ENCODE peak calls at places on chromosomes 1 and 21, in five cellular contexts. J is stimulated activated CD8-positive, alpha-beta memory T cell treated with anti-CD3 and anti-CD28 coated beads, Interleukin-15, amount 100 ng/mL, for 4 hours; M is fibroblast of the conjunctiva; G is T-helper 9 cell; A is iPS DF 6.9. B is an unnamed sample.
A peak's percentile ranks its signal among the peaks of the same experiment; 100 is the strongest.

GRCh38 chr21:31741116-31741515 is 9.2 kb upstream of the SCAF4 start:
- DNase-seq in J (no peak), G (no peak), A (no peak), M (no peak), B (no peak)

GRCh38 chr1:226082959-226083302 is 20.4 kb downstream of the H3-3A start:
- DNase-seq in J (no peak), A (no peak), G (no peak), M (no peak), B (peak; percentile 64)

GRCh38 chr1:38680801-38681510 is 178.6 kb downstream of the RRAGC start:
- DNase-seq in A (peak; percentile 7), G (no peak), J (no peak), M (no peak), B (peak; percentile 2)

GRCh38 chr1:202107801-202108731 is 14.7 kb upstream of the GPR37L1 start:
- DNase-seq in M (no peak), A (no peak), G (no peak), J (no peak), B (no peak)

GRCh38 chr1:3890389-3891328 is 9.4 kb downstream of the C1orf174 start:
- DNase-seq in M (no peak), A (no peak), G (no peak), J (no peak), B (peak; percentile 88)

GRCh38 chr1:16120411-16120810 is 35.5 kb downstream of the EPHA2 start:
- DNase-seq in A (no peak), M (no peak), G (no peak), J (no peak), B (no peak)

GRCh38 chr1:211632808-211633522 is 42.5 kb downstream of the NEK2 start:
- DNase-seq in M (no peak), J (no peak), G (no peak), A (no peak), B (no peak)

GRCh38 chr1:208510192-208510952 is 266.2 kb upstream of the PLXNA2 start:
- DNase-seq in J (no peak), M (peak; percentile 14), A (no peak), G (no peak), B (no peak)

GRCh38 chr1:226654046-226654445 is 85.0 kb downstream of the ITPKB start:
- DNase-seq in G (no peak), M (no peak), A (peak; percentile 48), J (no peak), B (no peak)

GRCh38 chr1:179393721-179394120 is 27.9 kb downstream of the AXDND1 start:
- DNase-seq in M (no peak), G (no peak), A (no peak), J (no peak), B (no peak)

GRCh38 chr1:96487404-96487803 is 234.2 kb upstream of the PTBP2 start:
- DNase-seq in A (no peak), M (no peak), G (no peak), J (no peak), B (no peak)

GRCh38 chr1:206769331-206769731 is 1.2 kb upstream of the IL19 start:
- DNase-seq in M (no peak), J (no peak), A (no peak), G (no peak), B (no peak)